ENCODE peak calls at places on chromosomes 13 and 19, in nine cellular contexts. One of them, this sample, is unnamed.

GRCh38 chr13:65497265-65497664 is 1732.9 kb downstream of the PCDH9 start:
- DNase-seq in tibial nerve: no peak
- DNase-seq in astrocyte of the spinal cord: peak
- DNase-seq in NCI-H2171: no peak
- DNase-seq in stimulated activated CD4-positive, alpha-beta T cell treated with anti-CD3 and anti-CD28 coated beads, Interleukin-1b, Interleukin-23, amount 100 ng/mL, for 48 hours: no peak
- DNase-seq in EH: peak
- DNase-seq in non-pigmented ciliary epithelial cell: peak
- DNase-seq in AML-193: no peak
- DNase-seq in stimulated activated naive CD8-positive, alpha-beta T cell treated with anti-CD3 and anti-CD28 coated beads, Interleukin-15, amount 100 ng/mL, for 72 hours: no peak
- DNase-seq in this sample: no peak

GRCh38 chr13:104565888-104566287 is 1499.7 kb upstream of the SLC10A2 start:
- DNase-seq in tibial nerve: no peak
- DNase-seq in astrocyte of the spinal cord: no peak
- DNase-seq in NCI-H2171: no peak
- DNase-seq in stimulated activated CD4-positive, alpha-beta T cell treated with anti-CD3 and anti-CD28 coated beads, Interleukin-1b, Interleukin-23, amount 100 ng/mL, for 48 hours: no peak
- DNase-seq in EH: no peak
- DNase-seq in non-pigmented ciliary epithelial cell: no peak
- DNase-seq in AML-193: no peak
- DNase-seq in stimulated activated naive CD8-positive, alpha-beta T cell treated with anti-CD3 and anti-CD28 coated beads, Interleukin-15, amount 100 ng/mL, for 72 hours: no peak
- DNase-seq in this sample: no peak

GRCh38 chr19:7263521-7263920 is 30.7 kb downstream of the INSR start:
- DNase-seq in tibial nerve: no peak
- DNase-seq in astrocyte of the spinal cord: no peak
- DNase-seq in NCI-H2171: no peak
- DNase-seq in stimulated activated CD4-positive, alpha-beta T cell treated with anti-CD3 and anti-CD28 coated beads, Interleukin-1b, Interleukin-23, amount 100 ng/mL, for 48 hours: no peak
- DNase-seq in EH: no peak
- DNase-seq in non-pigmented ciliary epithelial cell: no peak
- DNase-seq in AML-193: no peak
- DNase-seq in stimulated activated naive CD8-positive, alpha-beta T cell treated with anti-CD3 and anti-CD28 coated beads, Interleukin-15, amount 100 ng/mL, for 72 hours: no peak
- DNase-seq in this sample: no peak

GRCh38 chr19:28737526-28737925 is 475.4 kb downstream of the UQCRFS1 start:
- DNase-seq in tibial nerve: no peak
- DNase-seq in astrocyte of the spinal cord: no peak
- DNase-seq in NCI-H2171: no peak
- DNase-seq in stimulated activated CD4-positive, alpha-beta T cell treated with anti-CD3 and anti-CD28 coated beads, Interleukin-1b, Interleukin-23, amount 100 ng/mL, for 48 hours: no peak
- DNase-seq in EH: no peak
- DNase-seq in non-pigmented ciliary epithelial cell: no peak
- DNase-seq in AML-193: no peak
- DNase-seq in stimulated activated naive CD8-positive, alpha-beta T cell treated with anti-CD3 and anti-CD28 coated beads, Interleukin-15, amount 100 ng/mL, for 72 hours: no peak
- DNase-seq in this sample: no peak

GRCh38 chr13:32134241-32134801 is 102.7 kb downstream of the FRY start:
- DNase-seq in tibial nerve: no peak
- DNase-seq in astrocyte of the spinal cord: peak
- DNase-seq in NCI-H2171: no peak
- DNase-seq in stimulated activated CD4-positive, alpha-beta T cell treated with anti-CD3 and anti-CD28 coated beads, Interleukin-1b, Interleukin-23, amount 100 ng/mL, for 48 hours: no peak
- DNase-seq in EH: peak
- DNase-seq in non-pigmented ciliary epithelial cell: no peak
- DNase-seq in AML-193: no peak
- DNase-seq in stimulated activated naive CD8-positive, alpha-beta T cell treated with anti-CD3 and anti-CD28 coated beads, Interleukin-15, amount 100 ng/mL, for 72 hours: no peak
- DNase-seq in this sample: no peak

GRCh38 chr13:53054569-53054968 is 26.0 kb downstream of the OLFM4 start:
- DNase-seq in tibial nerve: no peak
- DNase-seq in astrocyte of the spinal cord: no peak
- DNase-seq in NCI-H2171: no peak
- DNase-seq in stimulated activated CD4-positive, alpha-beta T cell treated with anti-CD3 and anti-CD28 coated beads, Interleukin-1b, Interleukin-23, amount 100 ng/mL, for 48 hours: no peak
- DNase-seq in EH: no peak
- DNase-seq in non-pigmented ciliary epithelial cell: no peak
- DNase-seq in AML-193: no peak
- DNase-seq in stimulated activated naive CD8-positive, alpha-beta T cell treated with anti-CD3 and anti-CD28 coated beads, Interleukin-15, amount 100 ng/mL, for 72 hours: no peak
- DNase-seq in this sample: no peak

GRCh38 chr19:1411255-1412191 is 4.1 kb downstream of the DAZAP1 start:
- DNase-seq in tibial nerve: no peak
- DNase-seq in astrocyte of the spinal cord: peak
- DNase-seq in NCI-H2171: no peak
- DNase-seq in stimulated activated CD4-positive, alpha-beta T cell treated with anti-CD3 and anti-CD28 coated beads, Interleukin-1b, Interleukin-23, amount 100 ng/mL, for 48 hours: no peak
- DNase-seq in EH: peak
- DNase-seq in non-pigmented ciliary epithelial cell: no peak
- DNase-seq in AML-193: no peak
- DNase-seq in stimulated activated naive CD8-positive, alpha-beta T cell treated with anti-CD3 and anti-CD28 coated beads, Interleukin-15, amount 100 ng/mL, for 72 hours: peak
- DNase-seq in this sample: no peak

GRCh38 chr13:98915563-98916348 is 62.1 kb downstream of the DOCK9 start:
- DNase-seq in tibial nerve: no peak
- DNase-seq in astrocyte of the spinal cord: no peak
- DNase-seq in NCI-H2171: no peak
- DNase-seq in stimulated activated CD4-positive, alpha-beta T cell treated with anti-CD3 and anti-CD28 coated beads, Interleukin-1b, Interleukin-23, amount 100 ng/mL, for 48 hours: no peak
- DNase-seq in EH: peak
- DNase-seq in non-pigmented ciliary epithelial cell: no peak
- DNase-seq in AML-193: no peak
- DNase-seq in stimulated activated naive CD8-positive, alpha-beta T cell treated with anti-CD3 and anti-CD28 coated beads, Interleukin-15, amount 100 ng/mL, for 72 hours: no peak
- DNase-seq in this sample: no peak